ENCODE peak calls at places on chromosomes 6 and 20, in nine cellular contexts. One of them, this sample, is unnamed.
A peak's percentile ranks its signal among the peaks of the same experiment; 100 is the strongest.

GRCh38 chr20:38873050-38873581 is 53.1 kb upstream of the FAM83D start:
- DNase-seq in H1: no peak
- DNase-seq in vagina: no peak
- DNase-seq in hepatocyte: no peak
- DNase-seq in stomach: no peak
- DNase-seq in lower lobe of right lung: no peak
- DNase-seq in H9: no peak
- DNase-seq in ascending aorta: no peak
- DNase-seq in upper lobe of left lung: no peak
- DNase-seq in this sample: no peak

GRCh38 chr20:38290829-38291581 is 13.0 kb upstream of the BPI start:
- DNase-seq in H1: peak; percentile 74
- DNase-seq in vagina: no peak
- DNase-seq in hepatocyte: peak; percentile 59
- DNase-seq in stomach: no peak
- DNase-seq in lower lobe of right lung: no peak
- DNase-seq in H9: peak; percentile 90
- DNase-seq in ascending aorta: peak; percentile 64
- DNase-seq in upper lobe of left lung: no peak
- DNase-seq in this sample: peak; percentile 54

GRCh38 chr20:35013421-35014411 is 58.0 kb downstream of the MYH7B start:
- DNase-seq in H1: no peak
- DNase-seq in vagina: peak; percentile 84
- DNase-seq in hepatocyte: no peak
- DNase-seq in stomach: peak; percentile 23
- DNase-seq in lower lobe of right lung: no peak
- DNase-seq in H9: peak; percentile 14
- DNase-seq in ascending aorta: peak; percentile 37
- DNase-seq in upper lobe of left lung: no peak
- DNase-seq in this sample: no peak

GRCh38 chr6:132484680-132485018 is 28.3 kb downstream of the STX7 start:
- DNase-seq in H1: no peak
- DNase-seq in vagina: no peak
- DNase-seq in hepatocyte: no peak
- DNase-seq in stomach: no peak
- DNase-seq in lower lobe of right lung: no peak
- DNase-seq in H9: no peak
- DNase-seq in ascending aorta: no peak
- DNase-seq in upper lobe of left lung: no peak
- DNase-seq in this sample: no peak

GRCh38 chr6:119672725-119673124 is 323.2 kb upstream of the MAN1A1 start:
- DNase-seq in H1: no peak
- DNase-seq in vagina: no peak
- DNase-seq in hepatocyte: no peak
- DNase-seq in stomach: no peak
- DNase-seq in lower lobe of right lung: no peak
- DNase-seq in H9: peak; percentile 25
- DNase-seq in ascending aorta: no peak
- DNase-seq in upper lobe of left lung: no peak
- DNase-seq in this sample: no peak

GRCh38 chr20:57316795-57317201 is 12.8 kb upstream of the SPO11 start:
- DNase-seq in H1: no peak
- DNase-seq in vagina: no peak
- DNase-seq in hepatocyte: no peak
- DNase-seq in stomach: no peak
- DNase-seq in lower lobe of right lung: no peak
- DNase-seq in H9: no peak
- DNase-seq in ascending aorta: no peak
- DNase-seq in upper lobe of left lung: no peak
- DNase-seq in this sample: no peak

GRCh38 chr20:57312138-57312537 is 17.5 kb upstream of the SPO11 start:
- DNase-seq in H1: no peak
- DNase-seq in vagina: peak; percentile 92
- DNase-seq in hepatocyte: no peak
- DNase-seq in stomach: no peak
- DNase-seq in lower lobe of right lung: no peak
- DNase-seq in H9: no peak
- DNase-seq in ascending aorta: no peak
- DNase-seq in upper lobe of left lung: no peak
- DNase-seq in this sample: no peak

GRCh38 chr20:1299522-1299921 is 29.4 kb downstream of the SDCBP2 start:
- DNase-seq in H1: no peak
- DNase-seq in vagina: no peak
- DNase-seq in hepatocyte: no peak
- DNase-seq in stomach: no peak
- DNase-seq in lower lobe of right lung: no peak
- DNase-seq in H9: peak; percentile 66
- DNase-seq in ascending aorta: no peak
- DNase-seq in upper lobe of left lung: no peak
- DNase-seq in this sample: no peak

GRCh38 chr6:47363736-47364135 is 54.0 kb upstream of the TNFRSF21 start:
- DNase-seq in H1: no peak
- DNase-seq in vagina: no peak
- DNase-seq in hepatocyte: no peak
- DNase-seq in stomach: no peak
- DNase-seq in lower lobe of right lung: no peak
- DNase-seq in H9: no peak
- DNase-seq in ascending aorta: no peak
- DNase-seq in upper lobe of left lung: no peak
- DNase-seq in this sample: no peak

GRCh38 chr6:47357827-47358226 is 48.1 kb upstream of the TNFRSF21 start:
- DNase-seq in H1: no peak
- DNase-seq in vagina: no peak
- DNase-seq in hepatocyte: no peak
- DNase-seq in stomach: no peak
- DNase-seq in lower lobe of right lung: no peak
- DNase-seq in H9: no peak
- DNase-seq in ascending aorta: no peak
- DNase-seq in upper lobe of left lung: no peak
- DNase-seq in this sample: no peak

GRCh38 chr6:47358440-47359225 is 48.9 kb upstream of the TNFRSF21 start:
- DNase-seq in H1: no peak
- DNase-seq in vagina: no peak
- DNase-seq in hepatocyte: no peak
- DNase-seq in stomach: no peak
- DNase-seq in lower lobe of right lung: no peak
- DNase-seq in H9: no peak
- DNase-seq in ascending aorta: no peak
- DNase-seq in upper lobe of left lung: no peak
- DNase-seq in this sample: no peak

GRCh38 chr6:47362857-47363461 is 53.3 kb upstream of the TNFRSF21 start:
- DNase-seq in H1: no peak
- DNase-seq in vagina: no peak
- DNase-seq in hepatocyte: peak; percentile 53
- DNase-seq in stomach: no peak
- DNase-seq in lower lobe of right lung: no peak
- DNase-seq in H9: no peak
- DNase-seq in ascending aorta: no peak
- DNase-seq in upper lobe of left lung: no peak
- DNase-seq in this sample: no peak

DNA sequence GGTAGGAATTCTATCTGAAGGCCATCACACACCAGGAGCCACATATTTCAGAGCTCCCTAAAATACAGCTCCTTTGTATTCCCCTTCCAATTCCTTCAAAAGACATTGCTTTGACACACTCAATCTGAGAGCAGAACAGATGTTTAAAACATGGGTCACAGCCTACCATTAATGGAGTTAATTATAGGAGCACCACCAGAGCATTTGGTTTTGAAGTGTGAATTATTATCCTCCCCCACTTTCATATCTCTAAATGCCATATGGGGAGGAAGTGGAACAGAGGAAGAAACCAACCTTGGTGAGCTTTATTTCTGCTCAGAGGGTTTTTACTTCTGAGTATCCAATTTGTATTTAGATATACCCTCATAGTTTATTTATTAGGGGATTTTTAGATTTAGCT is 50.7 kb upstream of the TNFRSF21 start:
- DNase-seq in H1: no peak
- DNase-seq in vagina: no peak
- DNase-seq in hepatocyte: no peak
- DNase-seq in stomach: no peak
- DNase-seq in lower lobe of right lung: no peak
- DNase-seq in H9: no peak
- DNase-seq in ascending aorta: no peak
- DNase-seq in upper lobe of left lung: no peak
- DNase-seq in this sample: no peak
- H3K4me1 ChIP-seq in H1: no peaks in the 10 kb centered on the region
- H3K4me1 ChIP-seq in vagina: no peaks in the 10 kb centered on the region
- H3K4me1 ChIP-seq in hepatocyte: no peaks in the 10 kb centered on the region
- H3K4me1 ChIP-seq in stomach: no peaks in the 10 kb centered on the region
- H3K4me1 ChIP-seq in lower lobe of right lung: no peaks in the 10 kb centered on the region
- H3K4me1 ChIP-seq in H9: peaks cover 2% of the 10 kb centered on the region
- H3K4me1 ChIP-seq in ascending aorta: no peaks in the 10 kb centered on the region
- H3K4me1 ChIP-seq in upper lobe of left lung: no peaks in the 10 kb centered on the region
- H3K4me1 ChIP-seq in this sample: no peaks in the 10 kb centered on the region

DNA sequence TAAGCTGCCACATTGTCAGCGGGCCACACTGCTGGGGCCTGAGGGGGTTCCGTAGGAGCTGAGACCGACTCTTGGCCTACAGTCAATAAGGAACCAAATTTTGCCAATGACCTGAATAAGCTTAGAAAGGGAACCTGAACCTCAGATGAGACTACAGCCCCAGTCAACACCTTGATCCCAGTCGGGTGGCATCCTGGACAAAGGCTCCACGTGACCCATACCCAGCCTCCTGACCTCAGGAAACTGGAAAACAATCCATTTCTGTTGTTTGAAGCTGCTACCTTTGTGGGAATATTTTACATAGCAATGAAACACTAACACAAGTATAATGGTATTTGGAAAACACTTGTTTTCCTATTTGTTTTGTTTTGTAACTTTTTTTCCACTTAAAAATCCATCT is 179.9 kb upstream of the RALGAPA2 start:
- DNase-seq in H1: no peak
- DNase-seq in vagina: no peak
- DNase-seq in hepatocyte: no peak
- DNase-seq in stomach: no peak
- DNase-seq in lower lobe of right lung: no peak
- DNase-seq in H9: no peak
- DNase-seq in ascending aorta: no peak
- DNase-seq in upper lobe of left lung: no peak
- DNase-seq in this sample: no peak
- H3K4me1 ChIP-seq in H1: peaks cover 4% of the 10 kb centered on the region
- H3K4me1 ChIP-seq in vagina: peaks cover 10% of the 10 kb centered on the region
- H3K4me1 ChIP-seq in hepatocyte: no peaks in the 10 kb centered on the region
- H3K4me1 ChIP-seq in stomach: no peaks in the 10 kb centered on the region
- H3K4me1 ChIP-seq in lower lobe of right lung: no peaks in the 10 kb centered on the region
- H3K4me1 ChIP-seq in H9: peaks cover 7% of the 10 kb centered on the region
- H3K4me1 ChIP-seq in ascending aorta: no peaks in the 10 kb centered on the region
- H3K4me1 ChIP-seq in upper lobe of left lung: peaks cover 5% of the 10 kb centered on the region
- H3K4me1 ChIP-seq in this sample: no peaks in the 10 kb centered on the region

DNA sequence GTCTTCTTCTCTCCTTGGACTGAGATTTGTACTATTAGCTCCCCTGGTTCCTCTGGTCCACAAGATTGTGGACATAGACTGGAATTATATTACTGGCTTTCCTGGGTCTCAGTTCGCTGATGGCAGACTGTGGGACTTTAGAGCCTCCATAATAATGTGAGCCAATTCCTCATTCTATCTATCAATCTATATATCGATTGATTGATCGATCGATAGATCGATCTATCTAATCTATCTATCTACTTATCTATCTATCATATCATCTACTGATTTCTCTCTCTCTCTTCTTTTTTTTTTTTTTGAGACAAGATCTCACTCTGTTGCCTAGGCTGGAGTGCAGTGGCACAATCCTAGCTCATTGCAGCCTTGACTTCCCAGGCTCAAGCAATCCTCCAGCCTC is 51.5 kb upstream of the DDR1 start:
- DNase-seq in H1: no peak
- DNase-seq in vagina: no peak
- DNase-seq in hepatocyte: no peak
- DNase-seq in stomach: no peak
- DNase-seq in lower lobe of right lung: no peak
- DNase-seq in H9: no peak
- DNase-seq in ascending aorta: no peak
- DNase-seq in upper lobe of left lung: no peak
- DNase-seq in this sample: no peak
- H3K4me1 ChIP-seq in H1: peaks cover 4% of the 10 kb centered on the region
- H3K4me1 ChIP-seq in vagina: peaks cover 27% of the 10 kb centered on the region
- H3K4me1 ChIP-seq in hepatocyte: peaks cover 5% of the 10 kb centered on the region
- H3K4me1 ChIP-seq in stomach: peaks cover 14% of the 10 kb centered on the region
- H3K4me1 ChIP-seq in lower lobe of right lung: peaks cover 40% of the 10 kb centered on the region
- H3K4me1 ChIP-seq in H9: peaks cover 2% of the 10 kb centered on the region
- H3K4me1 ChIP-seq in ascending aorta: peaks cover 23% of the 10 kb centered on the region
- H3K4me1 ChIP-seq in upper lobe of left lung: peaks cover 17% of the 10 kb centered on the region
- H3K4me1 ChIP-seq in this sample: peaks cover 8% of the 10 kb centered on the region

GRCh38 chr6:3335169-3335568 is 76.4 kb downstream of the PSMG4 start:
- DNase-seq in H1: no peak
- DNase-seq in vagina: no peak
- DNase-seq in hepatocyte: no peak
- DNase-seq in stomach: no peak
- DNase-seq in lower lobe of right lung: no peak
- DNase-seq in H9: peak; percentile 21
- DNase-seq in ascending aorta: no peak
- DNase-seq in upper lobe of left lung: no peak
- DNase-seq in this sample: no peak

GRCh38 chr6:3334579-3334978 is 75.8 kb downstream of the PSMG4 start:
- DNase-seq in H1: no peak
- DNase-seq in vagina: no peak
- DNase-seq in hepatocyte: no peak
- DNase-seq in stomach: peak; percentile 85
- DNase-seq in lower lobe of right lung: no peak
- DNase-seq in H9: no peak
- DNase-seq in ascending aorta: no peak
- DNase-seq in upper lobe of left lung: peak; percentile 85
- DNase-seq in this sample: no peak

GRCh38 chr6:3336859-3337515 is 78.2 kb downstream of the PSMG4 start:
- DNase-seq in H1: no peak
- DNase-seq in vagina: no peak
- DNase-seq in hepatocyte: no peak
- DNase-seq in stomach: peak; percentile 49
- DNase-seq in lower lobe of right lung: no peak
- DNase-seq in H9: no peak
- DNase-seq in ascending aorta: no peak
- DNase-seq in upper lobe of left lung: no peak
- DNase-seq in this sample: no peak

GRCh38 chr6:3337521-3338350 is 79.0 kb downstream of the PSMG4 start:
- DNase-seq in H1: no peak
- DNase-seq in vagina: no peak
- DNase-seq in hepatocyte: peak; percentile 40
- DNase-seq in stomach: no peak
- DNase-seq in lower lobe of right lung: no peak
- DNase-seq in H9: no peak
- DNase-seq in ascending aorta: no peak
- DNase-seq in upper lobe of left lung: no peak
- DNase-seq in this sample: no peak

DNA sequence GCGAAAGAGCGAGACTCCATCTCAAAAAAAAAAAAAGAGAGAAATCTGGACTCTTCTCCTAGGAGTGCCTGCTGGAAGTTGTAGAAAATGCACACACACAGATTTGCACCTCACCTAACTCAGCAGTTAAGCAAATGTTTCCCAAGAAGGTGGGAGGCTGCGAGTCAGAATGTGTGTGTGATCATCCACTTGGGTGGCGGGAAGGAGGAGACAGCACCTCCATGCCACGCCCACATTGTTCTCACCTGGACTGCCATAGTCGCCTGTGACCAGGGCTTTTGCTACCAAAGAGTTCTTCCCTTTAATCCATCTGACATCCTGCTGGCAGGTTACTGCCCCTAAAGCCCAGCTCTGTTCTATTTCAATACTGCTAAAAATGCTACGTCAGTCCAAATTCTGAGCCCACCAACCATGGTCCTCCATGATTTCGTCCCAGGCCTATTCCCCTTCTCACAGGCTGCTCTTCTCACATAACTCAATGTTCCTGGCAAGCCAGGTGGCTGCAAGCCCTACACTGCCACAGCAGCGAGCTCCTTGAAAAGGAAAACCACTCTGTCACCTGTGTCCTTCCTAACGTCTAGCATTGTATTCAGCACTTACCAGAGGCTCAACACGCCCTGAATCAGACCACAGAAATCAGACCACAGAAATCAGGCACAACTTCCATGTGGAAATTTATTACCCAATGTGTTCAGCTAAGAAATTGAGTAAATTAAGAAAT is 77.5 kb downstream of the PSMG4 start:
- DNase-seq in H1: no peak
- DNase-seq in vagina: no peak
- DNase-seq in hepatocyte: no peak
- DNase-seq in stomach: no peak
- DNase-seq in lower lobe of right lung: no peak
- DNase-seq in H9: no peak
- DNase-seq in ascending aorta: no peak
- DNase-seq in upper lobe of left lung: no peak
- DNase-seq in this sample: no peak
- H3K4me1 ChIP-seq in H1: peaks cover 21% of the 10 kb centered on the region
- H3K4me1 ChIP-seq in vagina: peaks cover 35% of the 10 kb centered on the region
- H3K4me1 ChIP-seq in hepatocyte: peaks cover 21% of the 10 kb centered on the region
- H3K4me1 ChIP-seq in stomach: peaks cover 33% of the 10 kb centered on the region
- H3K4me1 ChIP-seq in lower lobe of right lung: peaks cover 30% of the 10 kb centered on the region
- H3K4me1 ChIP-seq in H9: peaks cover 28% of the 10 kb centered on the region
- H3K4me1 ChIP-seq in ascending aorta: no peaks in the 10 kb centered on the region
- H3K4me1 ChIP-seq in upper lobe of left lung: peaks cover 22% of the 10 kb centered on the region
- H3K4me1 ChIP-seq in this sample: peaks cover 5% of the 10 kb centered on the region